ENCODE peak calls at places on chromosomes 3 and 15, in four cellular contexts. One of them, this sample, is unnamed.

GRCh38 chr15:39579487-39580116 is 1.3 kb upstream of the THBS1 start:
- DNase-seq in HL-60: no peak
- DNase-seq in HepG2: peak
- DNase-seq in H1: peak
- DNase-seq in this sample: no peak

GRCh38 chr3:158950131-158950901 is 148.5 kb downstream of the MFSD1 start:
- DNase-seq in HL-60: no peak
- DNase-seq in HepG2: no peak
- DNase-seq in H1: no peak
- DNase-seq in this sample: no peak

GRCh38 chr15:70528816-70529215 is 234.5 kb downstream of the UACA start:
- DNase-seq in H1: no peak
- DNase-seq in HL-60: no peak
- DNase-seq in HepG2: no peak
- DNase-seq in this sample: no peak

GRCh38 chr15:77013786-77014136 is 18.8 kb downstream of the PSTPIP1 start:
- DNase-seq in HL-60: peak
- DNase-seq in H1: no peak
- DNase-seq in HepG2: no peak
- DNase-seq in this sample: no peak

GRCh38 chr3:98655666-98656065 is 62.3 kb upstream of the CPOX start:
- DNase-seq in H1: no peak
- DNase-seq in HepG2: no peak
- DNase-seq in HL-60: no peak
- DNase-seq in this sample: no peak

GRCh38 chr3:52809821-52810377 is 15.3 kb downstream of the ITIH3 start:
- DNase-seq in H1: no peak
- DNase-seq in HL-60: no peak
- DNase-seq in HepG2: no peak
- DNase-seq in this sample: no peak

GRCh38 chr3:66483006-66483928 is 17.6 kb downstream of the LRIG1 start:
- DNase-seq in H1: no peak
- DNase-seq in HepG2: no peak
- DNase-seq in HL-60: no peak
- DNase-seq in this sample: no peak

GRCh38 chr3:117278424-117279190 is 569.0 kb downstream of the TUSC7 start:
- DNase-seq in H1: no peak
- DNase-seq in HepG2: peak
- DNase-seq in HL-60: no peak
- DNase-seq in this sample: no peak

GRCh38 chr3:125143982-125144652 is 68.4 kb downstream of the SLC12A8 start:
- DNase-seq in HepG2: no peak
- DNase-seq in H1: no peak
- DNase-seq in HL-60: no peak
- DNase-seq in this sample: no peak

GRCh38 chr15:99168601-99169580 is 64.0 kb downstream of the SYNM start:
- DNase-seq in HL-60: peak
- DNase-seq in H1: peak
- DNase-seq in HepG2: no peak
- DNase-seq in this sample: no peak

GRCh38 chr3:116263842-116264545 is 181.3 kb downstream of the LSAMP start:
- DNase-seq in H1: no peak
- DNase-seq in HepG2: no peak
- DNase-seq in HL-60: no peak
- DNase-seq in this sample: no peak

GRCh38 chr15:95664435-95664834 is 666.1 kb upstream of the NR2F2 start:
- DNase-seq in HepG2: no peak
- DNase-seq in H1: no peak
- DNase-seq in HL-60: no peak
- DNase-seq in this sample: no peak

GRCh38 chr15:35195031-35195430 is 109.9 kb upstream of the NANOGP8 start:
- DNase-seq in H1: no peak
- DNase-seq in HepG2: no peak
- DNase-seq in HL-60: no peak
- DNase-seq in this sample: no peak

GRCh38 chr3:52606373-52607085 is 70.1 kb downstream of the UQCC5 start:
- DNase-seq in H1: no peak
- DNase-seq in HepG2: peak
- DNase-seq in HL-60: no peak
- DNase-seq in this sample: no peak

GRCh38 chr3:125128861-125129501 is 73.2 kb upstream of the HEG1 start:
- DNase-seq in HepG2: peak
- DNase-seq in HL-60: peak
- DNase-seq in H1: no peak
- DNase-seq in this sample: no peak

GRCh38 chr15:77840962-77841361 is 208.2 kb upstream of the LINGO1 start:
- DNase-seq in HL-60: no peak
- DNase-seq in H1: no peak
- DNase-seq in HepG2: no peak
- DNase-seq in this sample: no peak

GRCh38 chr15:63244399-63244798 is 33.0 kb upstream of the APH1B start:
- DNase-seq in HepG2: no peak
- DNase-seq in H1: no peak
- DNase-seq in HL-60: no peak
- DNase-seq in this sample: no peak

GRCh38 chr15:88185584-88185983 is 71.0 kb downstream of the NTRK3 start:
- DNase-seq in HL-60: no peak
- DNase-seq in H1: no peak
- DNase-seq in HepG2: no peak
- DNase-seq in this sample: no peak

DNA sequence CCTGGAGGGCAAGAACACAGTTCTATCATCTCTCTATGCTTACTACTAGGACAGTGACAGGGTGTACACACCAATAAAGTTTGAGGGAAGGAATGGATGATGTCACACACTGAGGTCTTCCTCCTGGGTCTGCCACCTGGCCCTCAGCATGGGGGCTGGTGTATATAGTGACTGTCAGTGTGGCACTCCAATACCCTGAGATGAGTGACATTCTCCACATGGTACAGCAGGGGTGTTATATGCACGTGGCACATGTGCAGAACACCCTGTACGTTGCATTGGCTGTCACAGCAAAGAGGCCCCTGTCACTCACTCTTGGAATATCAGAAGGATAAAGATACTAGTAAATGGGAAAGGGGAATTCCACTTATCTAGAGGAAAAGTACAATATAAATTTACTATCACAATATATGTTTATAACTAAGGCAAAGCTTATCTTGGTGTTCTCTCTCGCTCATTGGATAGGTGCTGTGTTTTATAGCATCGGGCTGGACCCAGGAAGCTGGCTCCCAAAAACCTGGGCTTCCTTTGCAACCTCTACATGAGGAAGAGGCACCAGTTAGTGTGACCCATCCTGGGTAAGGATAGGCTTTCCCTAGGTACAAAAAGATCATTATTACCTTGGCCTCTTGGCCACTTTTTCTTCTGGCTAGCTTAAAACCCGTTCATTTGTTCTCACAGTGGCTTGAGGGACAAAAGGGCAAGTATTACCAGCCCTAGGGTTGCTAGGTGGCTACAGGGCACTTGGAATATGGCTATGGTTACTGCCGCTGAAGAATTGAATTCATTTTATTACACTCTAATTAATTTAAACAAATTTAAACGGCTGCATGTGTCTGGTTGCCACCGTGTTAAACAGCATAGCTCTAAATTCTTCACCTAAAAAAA is 54.8 kb upstream of the HES1 start:
- DNase-seq in H1: no peak
- DNase-seq in HL-60: no peak
- DNase-seq in HepG2: no peak
- DNase-seq in this sample: no peak
- TF ChIP-seq POLR2AphosphoS5 in H1: no peak
- TF ChIP-seq POLR2AphosphoS5 in HL-60: no peak
- TF ChIP-seq POLR2AphosphoS5 in HepG2: no peak
- TF ChIP-seq POLR2AphosphoS5 in this sample: no peak

GRCh38 chr15:47337106-47337505 is 380.2 kb upstream of the SEMA6D start:
- DNase-seq in H1: no peak
- DNase-seq in HepG2: no peak
- DNase-seq in HL-60: no peak
- DNase-seq in this sample: no peak

GRCh38 chr15:47338771-47339170 is 378.5 kb upstream of the SEMA6D start:
- DNase-seq in H1: no peak
- DNase-seq in HL-60: no peak
- DNase-seq in HepG2: no peak
- DNase-seq in this sample: no peak

GRCh38 chr15:47340576-47340920 is 376.8 kb upstream of the SEMA6D start:
- DNase-seq in HL-60: no peak
- DNase-seq in HepG2: no peak
- DNase-seq in H1: no peak
- DNase-seq in this sample: no peak

GRCh38 chr15:47337836-47338235 is 379.5 kb upstream of the SEMA6D start:
- DNase-seq in H1: no peak
- DNase-seq in HL-60: no peak
- DNase-seq in HepG2: no peak
- DNase-seq in this sample: no peak

DNA sequence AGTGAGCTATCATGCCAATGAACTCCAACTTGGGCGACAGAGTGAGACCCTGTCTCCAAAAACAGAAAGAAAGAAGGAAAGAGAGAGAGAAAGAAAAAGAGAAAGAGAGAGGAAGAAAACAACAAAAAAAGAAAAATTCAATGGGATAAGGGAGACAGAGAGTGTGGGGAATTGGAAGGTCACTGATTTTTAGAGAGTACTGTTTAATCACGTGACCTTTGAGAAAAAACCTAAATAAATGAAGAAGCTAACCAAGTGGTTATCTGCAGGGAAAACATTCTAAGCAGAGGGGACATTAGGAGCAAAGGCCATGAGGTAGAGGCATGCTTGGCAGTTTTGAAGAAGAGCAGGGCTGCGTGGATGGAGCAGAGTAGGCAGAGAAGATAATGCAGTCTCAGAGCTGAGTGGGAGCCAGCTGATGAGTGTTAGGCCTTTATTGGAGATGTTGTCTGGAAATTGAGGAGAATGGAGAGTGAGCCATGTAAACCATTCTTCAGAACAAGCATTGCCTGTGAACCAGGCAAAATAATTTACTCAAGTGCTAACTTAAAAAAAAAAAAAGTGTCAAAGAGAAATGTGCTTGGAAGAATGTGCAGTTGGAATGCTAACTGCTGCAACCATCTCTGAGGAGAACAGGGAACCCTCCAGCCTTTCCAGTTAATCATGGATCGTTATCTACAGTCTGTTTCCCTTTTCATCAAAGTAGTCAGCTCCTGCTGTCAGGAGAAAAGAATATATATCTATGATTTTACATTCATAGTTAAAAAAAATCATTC is 377.3 kb upstream of the SEMA6D start:
- DNase-seq in H1: no peak
- DNase-seq in HepG2: no peak
- DNase-seq in HL-60: no peak
- DNase-seq in this sample: no peak
- H3K27ac ChIP-seq in H1: no peak
- H3K27ac ChIP-seq in HepG2: no peak
- H3K27ac ChIP-seq in HL-60: no peak
- H3K27ac ChIP-seq in this sample: no peak

DNA sequence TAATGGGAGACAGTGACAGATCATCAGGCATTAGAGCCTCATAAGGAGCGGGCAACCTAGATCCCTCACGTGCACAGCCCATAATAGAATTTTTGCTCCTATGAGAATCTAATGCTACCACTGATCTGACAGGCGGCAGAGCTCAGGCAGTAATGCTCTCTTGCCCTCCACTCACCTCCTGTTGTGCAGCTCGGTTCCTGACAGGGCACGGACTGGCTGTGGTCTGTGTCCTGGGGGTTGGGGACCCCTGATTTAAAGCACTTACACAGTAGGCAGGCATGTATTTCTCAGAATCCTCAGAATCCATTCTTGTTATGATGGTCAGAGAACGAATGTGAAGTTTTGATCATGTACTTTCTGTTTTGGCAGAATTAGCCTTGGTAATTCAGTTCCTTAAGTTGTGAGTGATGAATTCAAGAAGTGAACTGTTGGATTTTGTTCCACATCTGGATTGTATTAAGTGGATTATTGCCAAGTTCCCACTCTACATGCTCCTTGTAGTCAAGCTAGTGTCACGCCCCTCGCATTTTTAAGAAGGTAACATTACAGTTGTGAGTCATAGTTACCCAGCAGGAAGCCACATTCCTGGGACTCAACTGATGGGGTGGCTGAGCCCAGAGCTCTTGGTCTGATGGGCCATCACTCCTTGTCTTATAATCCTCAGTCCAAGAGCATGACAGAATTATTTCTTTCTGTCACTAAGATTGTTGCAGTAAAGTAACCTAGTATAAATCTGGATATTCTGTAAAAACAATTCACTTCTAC is 102.5 kb downstream of the PTPRG start:
- DNase-seq in HepG2: no peak
- DNase-seq in HL-60: no peak
- DNase-seq in H1: peak
- DNase-seq in this sample: peak
- H3K4me3 ChIP-seq in HepG2: no peak
- H3K4me3 ChIP-seq in HL-60: no peak
- H3K4me3 ChIP-seq in H1: peak
- H3K4me3 ChIP-seq in this sample: peak

DNA sequence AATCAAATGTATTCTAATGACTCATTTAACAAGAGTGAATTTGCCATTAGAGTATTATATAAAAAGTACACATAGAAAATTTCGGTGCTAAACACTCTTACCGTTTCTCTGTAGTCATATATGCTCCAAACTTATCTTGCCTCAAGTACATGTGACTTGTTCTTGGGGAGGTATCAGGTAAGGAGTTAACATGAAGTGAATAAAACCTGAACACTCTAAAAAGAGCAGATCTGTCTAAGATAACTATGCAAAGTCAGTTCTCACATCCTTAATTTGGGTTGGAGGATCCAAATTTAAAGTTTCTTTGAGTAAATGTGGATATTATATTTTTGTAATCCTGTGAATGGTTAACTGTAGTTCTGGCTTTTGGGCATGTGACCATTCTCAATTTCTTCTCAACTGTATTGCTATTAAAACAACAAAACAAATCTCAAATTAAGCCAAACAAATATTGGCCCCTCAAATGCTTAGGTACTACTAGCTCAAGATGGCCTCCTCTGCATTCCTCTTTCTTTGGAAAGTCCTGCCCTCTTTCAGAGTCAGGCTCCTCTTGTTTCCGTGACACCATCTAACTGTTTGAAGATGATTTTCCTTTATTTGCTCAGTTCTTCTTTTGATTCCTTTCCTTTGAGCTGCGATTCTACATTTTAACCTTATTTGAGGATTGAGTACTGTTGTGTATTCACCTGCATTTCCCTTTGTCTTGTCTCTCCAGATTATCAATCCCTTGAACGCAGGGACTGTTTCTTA is 4.2 kb downstream of the EDEM1 start:
- DNase-seq in H1: no peak
- DNase-seq in HL-60: no peak
- DNase-seq in HepG2: no peak
- DNase-seq in this sample: no peak
- TF ChIP-seq POLR2AphosphoS5 in H1: no peak
- TF ChIP-seq POLR2AphosphoS5 in HL-60: no peak
- TF ChIP-seq POLR2AphosphoS5 in HepG2: no peak
- TF ChIP-seq POLR2AphosphoS5 in this sample: no peak

GRCh38 chr3:187747506-187747905 is 2.2 kb upstream of the BCL6 start:
- DNase-seq in HepG2: no peak
- DNase-seq in HL-60: no peak
- DNase-seq in H1: no peak
- DNase-seq in this sample: no peak

GRCh38 chr3:187748050-187748481 is 2.8 kb upstream of the BCL6 start:
- DNase-seq in HepG2: peak
- DNase-seq in HL-60: peak
- DNase-seq in H1: peak
- DNase-seq in this sample: no peak

GRCh38 chr3:187746479-187747335 is 1.4 kb upstream of the BCL6 start:
- DNase-seq in H1: no peak
- DNase-seq in HL-60: no peak
- DNase-seq in HepG2: no peak
- DNase-seq in this sample: no peak

GRCh38 chr3:187750513-187751123 is 5.3 kb upstream of the BCL6 start:
- DNase-seq in HL-60: no peak
- DNase-seq in H1: no peak
- DNase-seq in HepG2: peak
- DNase-seq in this sample: no peak

GRCh38 chr3:187750041-187750512 is 4.8 kb upstream of the BCL6 start:
- DNase-seq in HL-60: no peak
- DNase-seq in HepG2: peak
- DNase-seq in H1: peak
- DNase-seq in this sample: no peak
- H3K27ac ChIP-seq in HL-60: no peak
- H3K27ac ChIP-seq in HepG2: peak
- H3K27ac ChIP-seq in H1: peak
- H3K27ac ChIP-seq in this sample: no peak

This sample was measured in SK-N-MC.